ENCODE peak calls at places on chromosome 15, in seven cellular contexts. F is astrocyte of the spinal cord, N is heart right ventricle, W is fibroblast of the aortic adventitia, Q is progenitor cell of endocrine pancreas, K is foreskin fibroblast, G is spleen. S is an unnamed sample.

GRCh38 chr15:40776537-40777141 is 6.9 kb downstream of the C15orf62 start:
- DNase-seq in F (peak; percentile 60), N (no peak), W (peak; percentile 72), Q (no peak), K (peak; percentile 67), G (peak; percentile 79), S (no peak)

GRCh38 chr15:57114070-57114469 is 195.6 kb downstream of the TCF12 start:
- DNase-seq in F (peak; percentile 52), N (no peak), W (no peak), Q (no peak), K (no peak), G (no peak), S (no peak)

GRCh38 chr15:101288905-101289513 is 6.0 kb downstream of the SNRPA1 start:
- DNase-seq in F (no peak), N (no peak), W (peak; percentile 66), Q (no peak), K (no peak), G (no peak), S (peak; percentile 52)

GRCh38 chr15:29668120-29668602 is 154.1 kb downstream of the TJP1 start:
- DNase-seq in F (peak; percentile 86), N (peak; percentile 74), W (peak; percentile 85), Q (peak; percentile 60), K (peak; percentile 73), G (no peak), S (no peak)

GRCh38 chr15:73994912-73995622 is 551 bp downstream of the PML start:
- DNase-seq in F (no peak), N (no peak), W (peak; percentile 35), Q (no peak), K (no peak), G (peak; percentile 91), S (no peak)

GRCh38 chr15:41949400-41950126 is 22.8 kb downstream of the EHD4 start:
- DNase-seq in F (no peak), N (no peak), W (peak; percentile 43), Q (no peak), K (no peak), G (no peak), S (no peak)

GRCh38 chr15:24761704-24762302 is 86.2 kb downstream of the NPAP1 start:
- DNase-seq in F (peak; percentile 4), N (no peak), W (peak; percentile 17), Q (no peak), K (no peak), G (no peak), S (peak; percentile 7)

GRCh38 chr15:89971592-89971997 is 29.5 kb upstream of the ZNF710 start:
- DNase-seq in F (peak; percentile 27), N (peak; percentile 23), W (peak; percentile 48), Q (peak; percentile 45), K (peak; percentile 18), G (no peak), S (peak; percentile 83)

GRCh38 chr15:101390462-101390861 is 95.4 kb upstream of the SNRPA1 start:
- DNase-seq in F (no peak), N (no peak), W (no peak), Q (no peak), K (no peak), G (peak; percentile 46), S (no peak)

GRCh38 chr15:36007699-36008098 is 461.7 kb upstream of the DPH6 start:
- DNase-seq in F (no peak), N (no peak), W (no peak), Q (no peak), K (no peak), G (no peak), S (no peak)
- TF ChIP-seq CTCF in F (no peak), N (no peak), W (no peak), Q (no peak), K (no peak), G (no peak), S (no peak)

GRCh38 chr15:63041402-63041977 is 1.1 kb upstream of the TPM1 start:
- DNase-seq in F (no peak), N (no peak), W (no peak), Q (no peak), K (no peak), G (no peak), S (no peak)

GRCh38 chr15:63041982-63042878 is at the start of gene TPM1:
- DNase-seq in F (peak; percentile 97), N (peak; percentile 88), W (peak; percentile 91), Q (peak; percentile 64), K (peak; percentile 78), G (peak; percentile 83), S (peak; percentile 45)

GRCh38 chr15:63043391-63044076 is 987 bp downstream of the TPM1 start:
- DNase-seq in F (peak; percentile 21), N (no peak), W (no peak), Q (peak; percentile 17), K (no peak), G (peak; percentile 90), S (peak; percentile 42)

GRCh38 chr15:63044077-63044644 is 1.6 kb downstream of the TPM1 start:
- DNase-seq in F (peak; percentile 13), N (no peak), W (no peak), Q (no peak), K (no peak), G (no peak), S (peak; percentile 24)

DNA sequence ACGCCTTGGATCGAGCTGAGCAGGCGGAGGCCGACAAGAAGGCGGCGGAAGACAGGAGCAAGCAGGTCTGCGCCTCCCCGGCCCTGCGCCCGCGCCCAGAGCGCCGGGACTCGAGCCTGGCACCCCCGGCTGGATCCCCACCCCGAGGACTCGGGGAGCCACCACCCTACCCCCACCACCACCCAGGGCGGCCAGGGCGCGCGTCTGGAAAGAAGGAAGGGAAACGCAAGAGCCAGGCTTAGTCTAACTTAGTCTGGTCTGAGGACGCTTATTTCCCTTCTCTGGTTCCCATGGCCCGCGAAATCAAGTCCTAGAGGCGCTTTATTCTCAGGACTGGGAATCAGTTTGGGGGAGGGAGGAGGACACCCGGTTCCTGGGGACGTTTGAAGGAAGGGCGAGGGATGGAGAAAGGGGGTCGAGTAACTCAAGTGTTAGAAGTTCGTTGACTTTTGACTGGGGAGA is 363 bp downstream of the TPM1 start:
- DNase-seq in F (no peak), N (no peak), W (peak; percentile 42), Q (no peak), K (no peak), G (peak; percentile 76), S (no peak)
- TF ChIP-seq CTCF in F (no peak), N (no peak), W (no peak), Q (no peak), K (no peak), G (no peak), S (no peak)

GRCh38 chr15:92098869-92099268 is 245.4 kb downstream of the SLCO3A1 start:
- DNase-seq in F (no peak), N (peak; percentile 37), W (peak; percentile 16), Q (no peak), K (no peak), G (no peak), S (no peak)
- TF ChIP-seq CTCF in F (no peak), N (peak; percentile 17), W (no peak), Q (no peak), K (no peak), G (no peak), S (no peak)

GRCh38 chr15:51621917-51622268 is 678 bp downstream of the DMXL2 start:
- DNase-seq in F (peak; percentile 68), N (peak; percentile 34), W (peak; percentile 63), Q (peak; percentile 27), K (peak; percentile 47), G (peak; percentile 84), S (peak; percentile 63)
- TF ChIP-seq CTCF in F (peak; percentile 35), N (peak; percentile 26), W (peak; percentile 37), Q (no peak), K (peak; percentile 33), G (no peak), S (no peak)

GRCh38 chr15:69722924-69723323 is 270.3 kb downstream of the RPLP1 start:
- DNase-seq in F (no peak), N (no peak), W (no peak), Q (no peak), K (no peak), G (no peak), S (no peak)

GRCh38 chr15:69724331-69724730 is 271.7 kb downstream of the RPLP1 start:
- DNase-seq in F (no peak), N (no peak), W (no peak), Q (no peak), K (no peak), G (no peak), S (no peak)

GRCh38 chr15:69725210-69725609 is 272.6 kb downstream of the RPLP1 start:
- DNase-seq in F (no peak), N (no peak), W (no peak), Q (no peak), K (no peak), G (no peak), S (no peak)

GRCh38 chr15:69725957-69726356 is 273.3 kb downstream of the RPLP1 start:
- DNase-seq in F (no peak), N (peak; percentile 13), W (no peak), Q (no peak), K (no peak), G (peak; percentile 86), S (no peak)

GRCh38 chr15:69723404-69724097 is 270.9 kb downstream of the RPLP1 start:
- DNase-seq in F (no peak), N (no peak), W (no peak), Q (no peak), K (no peak), G (no peak), S (no peak)
- TF ChIP-seq CTCF in F (peak; percentile 7), N (no peak), W (peak; percentile 25), Q (peak; percentile 38), K (no peak), G (no peak), S (no peak)

DNA sequence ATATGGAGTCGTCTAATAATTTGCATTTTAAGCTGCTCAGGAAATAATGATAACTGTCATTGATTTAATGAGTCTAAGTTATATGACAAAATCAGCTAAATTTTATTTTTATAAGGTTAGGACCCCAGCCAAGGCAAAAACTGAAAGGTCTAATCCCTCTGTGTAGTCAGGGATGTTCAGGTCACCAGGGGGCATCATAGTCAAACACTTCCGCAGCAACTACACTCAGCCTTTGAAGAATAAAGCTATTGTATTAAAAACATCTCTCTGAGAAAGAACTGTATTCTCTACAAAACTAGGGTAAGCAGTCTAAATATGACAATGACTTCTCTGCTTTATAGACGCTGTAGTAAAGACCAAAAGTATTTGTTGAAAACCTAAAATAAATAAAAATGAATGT is 15.0 kb downstream of the INTS14 start:
- DNase-seq in F (no peak), N (no peak), W (peak; percentile 12), Q (no peak), K (no peak), G (no peak), S (no peak)
- TF ChIP-seq CTCF in F (peak; percentile 31), N (peak; percentile 24), W (no peak), Q (peak; percentile 66), K (no peak), G (peak; percentile 24), S (no peak)

DNA sequence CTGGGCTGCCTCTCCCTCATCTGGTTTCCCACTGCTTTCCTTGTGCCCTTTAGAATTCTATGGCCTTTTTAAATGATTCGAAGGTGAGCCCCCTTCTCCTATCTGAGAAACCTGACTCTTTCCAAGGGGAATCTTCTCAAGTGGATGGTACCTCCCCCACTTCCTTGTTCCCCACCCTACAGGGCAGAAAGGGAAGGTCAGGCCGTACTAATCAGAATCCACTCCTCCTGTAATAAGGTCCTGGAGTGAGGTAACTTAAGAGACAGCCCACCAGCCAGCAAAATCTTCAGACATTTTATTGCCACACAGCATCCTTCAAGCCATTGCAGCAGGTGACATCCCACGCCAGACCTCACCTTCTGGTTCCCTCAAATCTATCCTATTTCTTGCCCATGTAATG is 84.5 kb downstream of the MINAR1 start:
- DNase-seq in F (no peak), N (no peak), W (no peak), Q (no peak), K (no peak), G (no peak), S (no peak)
- TF ChIP-seq CTCF in F (no peak), N (no peak), W (no peak), Q (no peak), K (no peak), G (no peak), S (no peak)

GRCh38 chr15:44265757-44266156 is 22.8 kb upstream of the GOLM2 start:
- DNase-seq in F (no peak), N (no peak), W (no peak), Q (no peak), K (no peak), G (no peak), S (no peak)
- TF ChIP-seq CTCF in F (peak; percentile 13), N (no peak), W (no peak), Q (no peak), K (no peak), G (no peak), S (no peak)